ENCODE peak calls at places on chromosomes 2 and 18, in six cellular contexts. K is SW480, S is GM04503, L is omental fat pad, U is NCI-H2081, G is GDM1. J is an unnamed sample.

GRCh38 chr2:130318906-130319305 is 23.8 kb upstream of the IMP4 start:
- DNase-seq in K (no peak), S (no peak), L (no peak), U (no peak), G (no peak), J (no peak)

GRCh38 chr2:188773075-188773474 is 201.1 kb upstream of the COL3A1 start:
- DNase-seq in K (no peak), S (no peak), L (no peak), U (peak), G (no peak), J (no peak)

GRCh38 chr2:37615808-37616673 is 55.4 kb downstream of the CDC42EP3 start:
- DNase-seq in K (no peak), S (no peak), L (no peak), U (no peak), G (peak), J (no peak)

GRCh38 chr2:238963164-238963969 is 115.5 kb downstream of the TWIST2 start:
- DNase-seq in K (no peak), S (no peak), L (no peak), U (no peak), G (no peak), J (no peak)

GRCh38 chr2:204825054-204825453 is 279.8 kb downstream of the PARD3B start:
- DNase-seq in K (no peak), S (no peak), L (no peak), U (no peak), G (no peak), J (no peak)

GRCh38 chr2:45889053-45889452 is 237.6 kb downstream of the PRKCE start:
- DNase-seq in K (no peak), S (no peak), L (no peak), U (no peak), G (peak), J (no peak)

GRCh38 chr18:76528477-76529432 is 33.7 kb upstream of the ZNF516 start:
- DNase-seq in K (peak), S (no peak), L (no peak), U (peak), G (no peak), J (peak)

GRCh38 chr2:104889261-104890091 is 35.6 kb downstream of the POU3F3 start:
- DNase-seq in K (no peak), S (no peak), L (no peak), U (no peak), G (no peak), J (no peak)

GRCh38 chr2:144630459-144631215 is 110.7 kb upstream of the ZEB2 start:
- DNase-seq in K (no peak), S (no peak), L (no peak), U (no peak), G (no peak), J (no peak)

GRCh38 chr2:120481446-120482194 is 135.7 kb downstream of the INHBB start:
- DNase-seq in K (no peak), S (no peak), L (no peak), U (no peak), G (no peak), J (no peak)

GRCh38 chr2:157497603-157498314 is 53.9 kb upstream of the CYTIP start:
- DNase-seq in K (peak), S (no peak), L (no peak), U (peak), G (no peak), J (no peak)

GRCh38 chr2:182592691-182593393 is 123.2 kb upstream of the DNAJC10 start:
- DNase-seq in K (no peak), S (no peak), L (no peak), U (no peak), G (no peak), J (no peak)

GRCh38 chr18:26544459-26544858 is 3.9 kb downstream of the KCTD1 start:
- DNase-seq in K (no peak), S (no peak), L (no peak), U (no peak), G (no peak), J (no peak)

GRCh38 chr2:160592401-160592800 is 98.8 kb upstream of the RBMS1 start:
- DNase-seq in K (no peak), S (no peak), L (no peak), U (no peak), G (no peak), J (no peak)

GRCh38 chr2:233422050-233422639 is 67.9 kb downstream of the DGKD start:
- DNase-seq in K (peak), S (no peak), L (no peak), U (no peak), G (no peak), J (peak)

GRCh38 chr2:223626713-223627112 is 24.6 kb upstream of the SCG2 start:
- DNase-seq in K (peak), S (peak), L (no peak), U (no peak), G (no peak), J (no peak)

GRCh38 chr2:31429759-31430438 is 15.4 kb upstream of the XDH start:
- DNase-seq in K (peak), S (no peak), L (no peak), U (no peak), G (no peak), J (peak)

GRCh38 chr18:79870369-79871025 is 72.8 kb downstream of the KCNG2 start:
- DNase-seq in K (no peak), S (no peak), L (no peak), U (no peak), G (no peak), J (no peak)

GRCh38 chr2:150911766-150912280 is 349.8 kb downstream of the RBM43 start:
- DNase-seq in K (no peak), S (peak), L (peak), U (no peak), G (no peak), J (no peak)

GRCh38 chr2:1233280-1233679 is 180.0 kb upstream of the TPO start:
- DNase-seq in K (no peak), S (no peak), L (no peak), U (peak), G (no peak), J (no peak)

GRCh38 chr18:12769136-12769535 is 66.3 kb downstream of the PSMG2 start:
- DNase-seq in K (no peak), S (no peak), L (no peak), U (no peak), G (no peak), J (no peak)

GRCh38 chr18:6785001-6785400 is 55.5 kb downstream of the ARHGAP28 start:
- DNase-seq in K (no peak), S (no peak), L (no peak), U (no peak), G (no peak), J (no peak)

GRCh38 chr2:154133823-154134222 is 262.1 kb downstream of the GALNT13 start:
- DNase-seq in K (no peak), S (peak), L (no peak), U (no peak), G (no peak), J (no peak)

J was measured in Calu3.